ENCODE peak calls at places on chromosomes 11 and 22, in seven cellular contexts. Q, O, G, R, N, X and J are unnamed samples.

GRCh38 chr11:95364324-95365295 is 133.6 kb upstream of the SESN3 start:
- DNase-seq in R (no peak), X (peak; percentile 69), G (peak; percentile 84), O (no peak), N (no peak), Q (no peak), J (peak; percentile 20)

GRCh38 chr11:68546555-68546954 is 86.0 kb downstream of the PPP6R3 start:
- DNase-seq in X (peak; percentile 45), O (no peak), R (no peak), Q (no peak), G (peak; percentile 78), N (no peak), J (no peak)

GRCh38 chr11:65637794-65638317 is at the start of gene SIPA1:
- DNase-seq in O (peak; percentile 96), X (peak; percentile 91), G (peak; percentile 89), Q (peak; percentile 83), R (peak; percentile 89), N (no peak), J (peak; percentile 96)

GRCh38 chr11:65211293-65212105 is 29.8 kb downstream of the CAPN1 start:
- DNase-seq in R (no peak), X (no peak), G (no peak), N (no peak), Q (no peak), O (no peak), J (no peak)

GRCh38 chr11:1395773-1396374 is 6.1 kb downstream of the BRSK2 start:
- DNase-seq in O (no peak), Q (no peak), R (no peak), G (no peak), X (no peak), N (no peak), J (no peak)

GRCh38 chr11:116828632-116829524 is 829 bp upstream of the APOC3 start:
- DNase-seq in O (no peak), Q (no peak), X (no peak), N (no peak), R (no peak), G (no peak), J (peak; percentile 76)

GRCh38 chr11:111604392-111605009 is 2.3 kb downstream of the SIK2 start:
- DNase-seq in X (peak; percentile 47), N (peak; percentile 23), R (no peak), Q (no peak), O (peak; percentile 79), G (peak; percentile 67), J (peak; percentile 44)

GRCh38 chr11:134033276-134033675 is 35.6 kb upstream of the JAM3 start:
- DNase-seq in O (no peak), X (no peak), Q (no peak), G (no peak), R (no peak), N (no peak), J (no peak)

GRCh38 chr11:111026241-111026640 is 219.3 kb upstream of the POU2AF2 start:
- DNase-seq in O (no peak), X (no peak), Q (no peak), N (no peak), G (no peak), R (no peak), J (no peak)

DNA sequence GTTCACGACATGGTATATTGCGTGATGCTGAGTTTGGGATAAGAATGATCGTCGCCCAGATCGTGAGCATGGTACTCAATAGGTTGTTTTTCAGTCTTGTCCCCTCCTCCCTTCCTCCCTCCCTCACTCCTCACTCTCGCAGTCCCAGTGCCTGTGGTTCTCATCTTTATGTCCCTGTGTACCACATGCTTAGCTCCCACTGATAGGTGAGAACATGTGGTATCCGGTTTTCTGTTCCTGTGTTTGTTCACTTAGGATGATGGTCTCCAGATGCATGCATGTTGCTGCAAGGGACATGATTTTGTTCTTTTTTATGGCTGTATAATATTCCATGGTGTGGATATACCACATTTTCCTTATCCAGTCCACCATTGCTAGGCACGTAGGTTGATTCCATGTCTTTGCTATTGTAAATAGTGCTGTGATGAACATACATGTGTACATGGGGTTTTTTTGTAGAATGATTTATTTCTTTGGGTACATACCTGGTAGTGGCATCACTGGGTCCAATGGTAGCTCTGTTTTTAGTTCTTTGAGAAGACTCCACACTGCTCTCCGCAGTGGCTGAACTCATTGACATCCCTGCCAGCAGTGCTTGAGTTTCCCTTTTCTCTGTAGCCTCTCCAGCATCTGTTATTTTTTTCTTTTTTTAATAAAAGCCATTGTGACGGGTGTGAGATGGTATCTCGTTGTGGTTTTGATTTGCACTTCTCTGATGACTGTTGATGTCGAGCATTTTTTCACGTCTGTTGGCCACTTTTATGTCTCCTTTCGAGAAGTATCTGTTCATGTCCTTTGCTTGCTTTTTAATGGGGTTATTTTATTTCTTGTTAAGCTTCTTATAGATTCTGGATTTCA is 16.4 kb downstream of the ZBED4 start:
- DNase-seq in Q (no peak), X (no peak), R (no peak), G (no peak), N (no peak), O (no peak), J (no peak)
- TF ChIP-seq MAX in Q (no peak), X (no peak), R (no peak), G (no peak), N (no peak), O (no peak), J (no peak)

GRCh38 chr22:44026630-44027511 is 2.8 kb downstream of the PARVB start:
- DNase-seq in X (no peak), Q (no peak), O (peak; percentile 88), R (no peak), N (peak; percentile 89), G (peak; percentile 91), J (no peak)
- TF ChIP-seq MAX in X (no peak), Q (no peak), O (peak; percentile 98), R (no peak), N (peak; percentile 98), G (peak; percentile 97), J (no peak)

DNA sequence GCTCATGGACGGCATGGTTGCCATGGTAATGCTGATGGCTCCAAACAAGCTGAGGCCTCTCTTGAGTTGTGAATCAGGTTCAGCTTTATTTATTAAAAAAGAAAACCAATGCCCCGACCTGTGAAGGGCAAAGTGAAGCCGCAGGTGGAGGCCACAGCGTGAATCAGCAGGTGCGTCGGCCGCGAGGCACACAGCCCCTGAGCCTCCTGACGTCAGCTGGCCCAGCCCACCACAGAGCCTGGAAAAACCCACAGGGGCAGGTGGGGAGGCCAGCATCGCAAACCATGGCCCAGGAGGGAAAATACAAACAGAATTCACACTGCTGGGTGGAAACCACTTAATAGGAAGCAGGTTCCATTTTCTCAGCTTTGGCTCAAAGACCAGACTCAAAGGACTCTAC is 17.3 kb upstream of the CREB3L1 start:
- DNase-seq in N (no peak), O (no peak), X (no peak), G (no peak), Q (no peak), R (no peak), J (no peak)
- TF ChIP-seq MAX in N (no peak), O (no peak), X (no peak), G (no peak), Q (no peak), R (no peak), J (no peak)

DNA sequence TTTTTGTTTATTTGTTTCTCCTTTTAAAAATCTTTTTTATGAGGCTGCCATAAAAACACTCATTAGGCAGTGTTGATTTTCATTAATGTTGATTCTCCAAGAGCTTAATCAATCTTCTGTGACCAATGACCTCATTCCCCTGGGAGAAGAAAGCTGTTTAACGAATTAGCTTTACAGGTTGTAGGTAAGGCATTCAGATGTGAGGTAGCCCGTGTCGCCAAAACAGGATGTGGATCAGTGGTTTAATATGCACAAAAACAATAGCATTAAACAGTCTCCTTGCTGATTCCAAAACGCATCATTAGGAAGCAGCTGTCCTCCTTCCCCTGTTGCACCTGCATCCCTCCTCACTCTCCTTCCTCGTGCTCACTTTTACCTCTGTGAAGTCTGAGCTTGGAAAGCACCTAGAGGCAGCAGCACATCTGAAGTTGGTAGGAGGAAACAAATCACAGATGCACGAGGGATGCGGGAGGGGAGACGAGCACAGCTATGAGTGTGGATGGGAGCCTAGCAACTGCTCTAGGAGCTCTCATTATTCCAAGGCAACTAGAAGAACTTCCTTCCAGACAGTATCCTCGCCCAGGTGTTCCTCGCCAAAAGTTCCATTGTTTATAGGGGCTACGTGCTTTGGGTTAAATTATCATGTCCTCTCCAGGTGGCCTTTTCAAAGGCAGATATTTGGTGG is 179.4 kb upstream of the SNX19 start:
- DNase-seq in O (no peak), N (no peak), G (no peak), R (no peak), X (no peak), Q (no peak), J (no peak)
- TF ChIP-seq MAX in O (no peak), N (no peak), G (no peak), R (no peak), X (no peak), Q (no peak), J (no peak)